ENCODE peak calls at places on chromosomes 6 and 20, in five cellular contexts. E, C, J, H and R are unnamed samples.

GRCh38 chr20:53370345-53370961 is 223.2 kb downstream of the ZNF217 start:
- DNase-seq in E (peak; percentile 18), C (no peak), J (no peak), H (no peak), R (no peak)

GRCh38 chr6:158908596-158908995 is 89.4 kb upstream of the EZR start:
- DNase-seq in E (no peak), C (no peak), J (no peak), H (no peak), R (no peak)

GRCh38 chr6:41577865-41578713 is 31.9 kb downstream of the FOXP4 start:
- DNase-seq in E (peak; percentile 71), C (peak; percentile 44), J (peak; percentile 48), H (no peak), R (no peak)

GRCh38 chr20:9945406-9945805 is 89.4 kb upstream of the ANKEF1 start:
- DNase-seq in E (no peak), C (no peak), J (peak; percentile 57), H (no peak), R (no peak)

GRCh38 chr6:119440953-119441352 is 91.4 kb upstream of the MAN1A1 start:
- DNase-seq in E (no peak), C (no peak), J (no peak), H (no peak), R (no peak)

GRCh38 chr20:57652865-57653545 is 32.8 kb upstream of the ZBP1 start:
- DNase-seq in E (no peak), C (peak; percentile 32), J (no peak), H (no peak), R (no peak)

GRCh38 chr6:158121335-158121734 is 46.7 kb downstream of the SERAC1 start:
- DNase-seq in E (peak; percentile 65), C (no peak), J (no peak), H (no peak), R (no peak)

GRCh38 chr20:25049261-25050060 is 8.5 kb downstream of the ACSS1 start:
- DNase-seq in E (no peak), C (no peak), J (no peak), H (no peak), R (no peak)

GRCh38 chr6:158043586-158044524 is 62.2 kb downstream of the SYNJ2 start:
- DNase-seq in E (no peak), C (no peak), J (no peak), H (no peak), R (no peak)

GRCh38 chr20:53826597-53827291 is 233.1 kb upstream of the ZNF217 start:
- DNase-seq in E (no peak), C (no peak), J (no peak), H (no peak), R (no peak)

GRCh38 chr20:49821850-49822249 is 9.2 kb downstream of the SLC9A8 start:
- DNase-seq in E (no peak), C (no peak), J (no peak), H (no peak), R (no peak)

GRCh38 chr20:49823152-49823847 is 10.7 kb downstream of the SLC9A8 start:
- DNase-seq in E (no peak), C (no peak), J (no peak), H (no peak), R (no peak)

GRCh38 chr20:49821381-49821780 is 8.8 kb downstream of the SLC9A8 start:
- DNase-seq in E (no peak), C (no peak), J (no peak), H (no peak), R (no peak)

GRCh38 chr20:49825521-49826033 is 12.9 kb downstream of the SLC9A8 start:
- DNase-seq in E (no peak), C (no peak), J (no peak), H (no peak), R (no peak)

GRCh38 chr20:49824206-49824605 is 11.6 kb downstream of the SLC9A8 start:
- DNase-seq in E (no peak), C (no peak), J (no peak), H (no peak), R (no peak)
- TF ChIP-seq YY1 in E (no peak), C (no peak), J (no peak), H (no peak), R (no peak)

DNA sequence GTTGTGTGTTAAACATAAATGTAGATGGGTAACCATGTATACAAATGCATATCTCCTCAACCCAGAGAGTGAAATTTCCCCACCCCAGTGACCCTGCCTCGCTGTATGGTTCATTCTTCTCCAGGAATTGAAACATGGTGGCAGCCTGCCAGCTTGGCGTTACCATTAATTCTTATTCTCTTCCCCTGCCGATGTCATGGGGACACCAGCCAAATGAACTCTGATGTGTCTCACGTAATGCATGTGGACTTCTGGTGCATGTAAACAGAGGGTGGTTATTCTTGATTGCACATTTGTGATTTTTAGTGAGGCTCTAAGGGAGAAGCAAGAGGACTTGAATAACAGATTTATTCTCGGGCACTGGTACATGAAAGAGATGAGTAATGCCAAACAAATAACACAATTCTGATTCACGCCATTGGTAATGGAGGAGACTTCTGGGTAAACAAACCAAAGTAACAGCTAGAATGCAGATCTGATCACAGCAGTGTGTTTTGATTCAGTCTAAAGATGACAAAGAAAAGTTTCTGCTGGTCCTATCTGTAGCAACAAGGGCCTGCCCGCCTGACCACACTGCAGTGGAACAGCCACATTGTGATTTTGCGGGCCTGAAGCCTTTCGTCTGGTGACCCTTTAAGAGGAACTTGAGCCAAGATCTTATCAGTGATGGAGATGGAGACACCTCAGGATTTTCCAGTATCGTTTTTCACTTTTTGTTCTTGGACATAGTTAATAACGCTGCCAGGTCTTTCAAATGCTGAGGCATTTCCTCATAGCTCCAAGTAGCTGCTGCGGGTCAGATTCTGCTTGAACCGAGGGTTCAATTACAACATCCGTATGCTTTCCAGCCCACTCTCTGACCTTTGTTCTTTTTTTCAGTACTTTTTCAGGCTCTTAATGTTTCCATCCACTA is 171.8 kb upstream of the AKAP12 start:
- DNase-seq in E (no peak), C (no peak), J (peak; percentile 98), H (peak; percentile 33), R (no peak)
- H3K4me1 ChIP-seq in E (no peaks in the 10 kb centered on the region), C (peaks cover 21% of the 10 kb centered on the region), J (peaks cover 80% of the 10 kb centered on the region), H (no peaks in the 10 kb centered on the region), R (no peaks in the 10 kb centered on the region)

DNA sequence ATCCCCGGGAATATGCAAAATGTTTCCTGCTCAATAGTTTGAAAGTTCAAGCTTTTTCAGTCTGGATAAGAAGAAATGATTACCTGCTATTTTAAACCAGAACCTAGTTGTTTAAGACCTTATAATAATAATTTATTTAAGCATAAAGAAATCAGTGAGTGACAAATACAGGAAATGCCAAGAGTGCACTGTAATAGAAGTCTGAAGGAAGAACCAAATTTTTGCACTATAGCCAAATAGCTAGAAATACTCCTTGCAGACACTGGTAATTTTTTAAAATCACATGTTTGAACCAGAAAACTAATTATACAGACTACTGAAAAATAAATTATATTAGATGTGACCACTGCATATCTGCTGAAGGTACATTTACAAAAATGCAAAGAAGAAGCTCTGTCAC is 93.2 kb downstream of the MMS22L start:
- DNase-seq in E (no peak), C (no peak), J (no peak), H (no peak), R (no peak)
- H3K9ac ChIP-seq in E (no peak overlapping the region), C (no peak overlapping the region), J (no peak overlapping the region), H (no peak overlapping the region), R (no peak overlapping the region)

DNA sequence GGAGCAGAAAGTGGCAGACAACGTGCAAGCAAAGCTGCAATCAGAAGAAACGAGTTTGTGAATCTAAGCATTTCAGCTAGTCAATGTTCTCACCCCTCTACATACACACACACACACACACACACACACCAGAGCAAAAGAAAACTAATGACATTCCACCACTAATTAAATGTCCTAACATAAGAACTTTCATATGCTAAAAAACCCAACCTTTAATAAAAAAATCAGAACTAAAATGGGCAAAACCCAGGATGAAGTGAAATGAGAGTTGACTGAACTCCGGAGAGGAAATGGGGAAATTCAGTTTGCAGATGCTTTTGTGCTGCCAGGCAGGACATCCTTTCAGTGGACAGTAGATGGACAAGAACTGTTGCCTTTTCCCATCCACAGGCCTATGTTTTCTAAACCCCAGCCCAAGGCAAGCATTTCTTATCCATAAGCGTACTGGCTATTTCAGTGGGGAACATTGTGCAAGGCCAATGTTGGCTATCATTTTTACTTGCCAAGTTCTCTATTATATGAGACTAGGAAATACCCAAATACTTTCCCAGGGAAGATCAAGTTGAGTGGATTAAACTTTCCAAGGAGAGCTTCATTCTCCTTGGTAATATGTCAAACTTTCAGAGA is 27.2 kb downstream of the RIN2 start:
- DNase-seq in E (no peak), C (no peak), J (no peak), H (no peak), R (no peak)
- TF ChIP-seq YY1 in E (no peak), C (no peak), J (no peak), H (no peak), R (no peak)

GRCh38 chr20:6766433-6766832 is 1.1 kb upstream of the BMP2 start:
- DNase-seq in E (no peak), C (no peak), J (no peak), H (no peak), R (no peak)

GRCh38 chr20:6767536-6768227 is at the start of gene BMP2:
- DNase-seq in E (peak; percentile 9), C (peak; percentile 82), J (no peak), H (peak; percentile 78), R (no peak)

GRCh38 chr20:6768228-6769185 is 1.0 kb downstream of the BMP2 start:
- DNase-seq in E (no peak), C (peak; percentile 44), J (no peak), H (peak; percentile 65), R (no peak)

GRCh38 chr20:6765469-6766058 is 1.9 kb upstream of the BMP2 start:
- DNase-seq in E (peak; percentile 32), C (peak; percentile 41), J (peak; percentile 19), H (no peak), R (no peak)

DNA sequence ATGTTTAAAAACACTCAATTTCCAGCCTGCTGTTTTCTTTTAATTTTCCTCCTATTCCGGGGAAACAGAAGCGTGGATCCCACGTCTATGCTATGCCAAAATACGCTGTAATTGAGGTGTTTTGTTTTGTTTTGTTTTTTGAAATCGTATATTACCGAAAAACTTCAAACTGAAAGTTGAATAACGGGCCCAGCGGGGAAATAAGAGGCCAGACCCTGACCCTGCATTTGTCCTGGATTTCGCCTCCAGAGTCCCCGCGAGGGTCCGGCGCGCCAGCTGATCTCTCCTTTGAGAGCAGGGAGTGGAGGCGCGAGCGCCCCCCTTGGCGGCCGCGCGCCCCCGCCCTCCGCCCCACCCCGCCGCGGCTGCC is 335 bp upstream of the BMP2 start:
- DNase-seq in E (no peak), C (no peak), J (no peak), H (no peak), R (no peak)
- H3K4me1 ChIP-seq in E (peaks cover 16% of the 10 kb centered on the region), C (no peaks in the 10 kb centered on the region), J (no peaks in the 10 kb centered on the region), H (peaks cover 5% of the 10 kb centered on the region), R (no peaks in the 10 kb centered on the region)

DNA sequence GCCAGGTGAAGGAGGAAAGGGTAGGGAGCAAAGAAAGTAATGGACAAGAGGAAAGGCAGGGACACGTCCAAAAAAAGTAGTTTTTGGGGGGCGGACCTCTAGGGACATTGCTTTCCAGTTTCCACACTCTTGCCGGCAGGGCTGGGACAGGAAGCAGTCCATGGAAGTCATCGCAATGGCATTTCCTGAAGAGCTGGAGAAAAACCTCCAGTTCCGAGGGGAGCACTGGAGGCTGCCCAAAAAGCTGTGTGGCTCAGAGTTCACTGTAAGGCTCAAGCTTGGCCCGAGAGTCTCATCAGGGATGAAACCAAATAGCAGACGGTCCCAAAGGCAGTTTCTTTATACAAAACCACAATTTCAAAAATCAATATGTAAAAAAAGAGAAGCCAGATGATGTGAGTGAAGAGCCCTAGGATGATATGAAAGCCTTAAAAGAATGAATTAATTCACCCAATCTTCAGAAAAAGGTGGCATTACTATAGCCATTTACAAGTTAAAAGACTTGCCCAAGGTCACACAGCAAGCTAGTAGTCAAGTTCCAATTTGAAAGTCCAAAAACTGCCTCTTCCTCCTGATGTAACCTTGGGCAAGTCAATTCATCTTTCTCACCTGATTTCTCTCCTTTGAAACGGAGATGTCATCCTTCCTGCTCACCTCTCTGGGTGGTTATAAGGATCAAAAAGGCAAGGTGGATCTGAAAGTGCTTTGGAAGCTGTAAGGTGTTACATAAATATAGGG is 9.2 kb downstream of the BCL2L1 start:
- DNase-seq in E (no peak), C (no peak), J (peak; percentile 69), H (no peak), R (no peak)
- H3K9ac ChIP-seq in E (peak overlapping the region; percentile 51), C (peak overlapping the region; percentile 78), J (peak overlapping the region; percentile 70), H (peak overlapping the region; percentile 6), R (no peak overlapping the region)

GRCh38 chr20:40686434-40686882 is 2.6 kb downstream of the MAFB start:
- DNase-seq in E (no peak), C (no peak), J (no peak), H (peak; percentile 54), R (no peak)
- TF ChIP-seq YY1 in E (no peak), C (no peak), J (no peak), H (no peak), R (no peak)